ENCODE peak calls at places on chromosomes 5 and 9, in seven cellular contexts. One of them, this sample, is unnamed.

GRCh38 chr5:154475613-154476342 is 2.2 kb downstream of the HAND1 start:
- DNase-seq in GM12878: no peak
- DNase-seq in HCT116: no peak
- DNase-seq in H1: peak; percentile 71
- DNase-seq in SK-N-SH: no peak
- DNase-seq in K562: no peak
- DNase-seq in HepG2: no peak
- DNase-seq in this sample: no peak

GRCh38 chr9:5230554-5230953 is 665 bp upstream of the INSL4 start:
- DNase-seq in GM12878: no peak
- DNase-seq in HCT116: no peak
- DNase-seq in H1: no peak
- DNase-seq in SK-N-SH: no peak
- DNase-seq in K562: no peak
- DNase-seq in HepG2: no peak
- DNase-seq in this sample: no peak

GRCh38 chr5:157665467-157666085 is 5.8 kb upstream of the C5orf52 start:
- DNase-seq in GM12878: no peak
- DNase-seq in HCT116: peak; percentile 18
- DNase-seq in H1: no peak
- DNase-seq in SK-N-SH: no peak
- DNase-seq in K562: no peak
- DNase-seq in HepG2: peak; percentile 12
- DNase-seq in this sample: no peak

GRCh38 chr5:153641183-153641688 is 150.8 kb downstream of the GRIA1 start:
- DNase-seq in GM12878: no peak
- DNase-seq in HCT116: no peak
- DNase-seq in H1: no peak
- DNase-seq in SK-N-SH: no peak
- DNase-seq in K562: no peak
- DNase-seq in HepG2: no peak
- DNase-seq in this sample: no peak

GRCh38 chr5:135985946-135986345 is 31.2 kb upstream of the LECT2 start:
- DNase-seq in GM12878: no peak
- DNase-seq in HCT116: no peak
- DNase-seq in H1: no peak
- DNase-seq in SK-N-SH: no peak
- DNase-seq in K562: peak; percentile 39
- DNase-seq in HepG2: no peak
- DNase-seq in this sample: no peak

GRCh38 chr5:54514841-54515432 is 2.6 kb upstream of the SNX18 start:
- DNase-seq in GM12878: no peak
- DNase-seq in HCT116: no peak
- DNase-seq in H1: no peak
- DNase-seq in SK-N-SH: no peak
- DNase-seq in K562: no peak
- DNase-seq in HepG2: no peak
- DNase-seq in this sample: no peak

GRCh38 chr9:109708507-109708945 is 71.5 kb upstream of the PALM2AKAP2 start:
- DNase-seq in GM12878: no peak
- DNase-seq in HCT116: no peak
- DNase-seq in H1: no peak
- DNase-seq in SK-N-SH: no peak
- DNase-seq in K562: no peak
- DNase-seq in HepG2: no peak
- DNase-seq in this sample: no peak

GRCh38 chr9:114731701-114732100 is 49.7 kb upstream of the TEX48 start:
- DNase-seq in GM12878: no peak
- DNase-seq in HCT116: no peak
- DNase-seq in H1: no peak
- DNase-seq in SK-N-SH: no peak
- DNase-seq in K562: no peak
- DNase-seq in HepG2: peak; percentile 31
- DNase-seq in this sample: no peak

GRCh38 chr5:123545506-123545905 is 33.5 kb downstream of the CSNK1G3 start:
- DNase-seq in GM12878: no peak
- DNase-seq in HCT116: no peak
- DNase-seq in H1: no peak
- DNase-seq in SK-N-SH: no peak
- DNase-seq in K562: peak; percentile 45
- DNase-seq in HepG2: no peak
- DNase-seq in this sample: no peak

GRCh38 chr9:96450613-96451544 is 910 bp downstream of the HABP4 start:
- DNase-seq in GM12878: no peak
- DNase-seq in HCT116: no peak
- DNase-seq in H1: peak; percentile 64
- DNase-seq in SK-N-SH: peak; percentile 77
- DNase-seq in K562: no peak
- DNase-seq in HepG2: peak; percentile 25
- DNase-seq in this sample: peak; percentile 44

GRCh38 chr5:103561670-103562069 is 919 bp downstream of the NUDT12 start:
- DNase-seq in GM12878: no peak
- DNase-seq in HCT116: no peak
- DNase-seq in H1: no peak
- DNase-seq in SK-N-SH: no peak
- DNase-seq in K562: peak; percentile 61
- DNase-seq in HepG2: no peak
- DNase-seq in this sample: peak; percentile 39

GRCh38 chr5:133821311-133821741 is 147.1 kb downstream of the C5orf15 start:
- DNase-seq in GM12878: no peak
- DNase-seq in HCT116: no peak
- DNase-seq in H1: no peak
- DNase-seq in SK-N-SH: no peak
- DNase-seq in K562: no peak
- DNase-seq in HepG2: no peak
- DNase-seq in this sample: no peak

GRCh38 chr9:129602598-129603415 is 18.1 kb downstream of the C9orf50 start:
- DNase-seq in GM12878: no peak
- DNase-seq in HCT116: no peak
- DNase-seq in H1: no peak
- DNase-seq in SK-N-SH: no peak
- DNase-seq in K562: no peak
- DNase-seq in HepG2: no peak
- DNase-seq in this sample: no peak

GRCh38 chr5:118326496-118327045 is 661.8 kb downstream of the DTWD2 start:
- DNase-seq in GM12878: no peak
- DNase-seq in HCT116: no peak
- DNase-seq in H1: no peak
- DNase-seq in SK-N-SH: no peak
- DNase-seq in K562: no peak
- DNase-seq in HepG2: no peak
- DNase-seq in this sample: peak; percentile 30

GRCh38 chr9:90999425-91000397 is 198.1 kb downstream of the SYK start:
- DNase-seq in GM12878: no peak
- DNase-seq in HCT116: no peak
- DNase-seq in H1: no peak
- DNase-seq in SK-N-SH: no peak
- DNase-seq in K562: no peak
- DNase-seq in HepG2: no peak
- DNase-seq in this sample: no peak

GRCh38 chr9:135565141-135565628 is 3.6 kb downstream of the PAEP start:
- DNase-seq in GM12878: no peak
- DNase-seq in HCT116: no peak
- DNase-seq in H1: no peak
- DNase-seq in SK-N-SH: no peak
- DNase-seq in K562: peak; percentile 43
- DNase-seq in HepG2: no peak
- DNase-seq in this sample: no peak

GRCh38 chr5:16889203-16889971 is 46.7 kb downstream of the MYO10 start:
- DNase-seq in GM12878: no peak
- DNase-seq in HCT116: no peak
- DNase-seq in H1: no peak
- DNase-seq in SK-N-SH: no peak
- DNase-seq in K562: no peak
- DNase-seq in HepG2: no peak
- DNase-seq in this sample: peak; percentile 63

GRCh38 chr9:130606887-130607582 is 27.7 kb downstream of the FUBP3 start:
- DNase-seq in GM12878: no peak
- DNase-seq in HCT116: no peak
- DNase-seq in H1: no peak
- DNase-seq in SK-N-SH: no peak
- DNase-seq in K562: no peak
- DNase-seq in HepG2: no peak
- DNase-seq in this sample: no peak
- TF ChIP-seq JUND in GM12878: no peak
- TF ChIP-seq JUND in HCT116: no peak
- TF ChIP-seq JUND in H1: no peak
- TF ChIP-seq JUND in SK-N-SH: no peak
- TF ChIP-seq JUND in K562: no peak
- TF ChIP-seq JUND in HepG2: no peak
- TF ChIP-seq JUND in this sample: no peak

GRCh38 chr5:170522211-170523128 is 18.6 kb downstream of the KCNIP1 start:
- DNase-seq in GM12878: no peak
- DNase-seq in HCT116: no peak
- DNase-seq in H1: no peak
- DNase-seq in SK-N-SH: no peak
- DNase-seq in K562: no peak
- DNase-seq in HepG2: no peak
- DNase-seq in this sample: peak; percentile 50
- TF ChIP-seq JUND in GM12878: no peak
- TF ChIP-seq JUND in HCT116: no peak
- TF ChIP-seq JUND in H1: no peak
- TF ChIP-seq JUND in SK-N-SH: no peak
- TF ChIP-seq JUND in K562: no peak
- TF ChIP-seq JUND in HepG2: no peak
- TF ChIP-seq JUND in this sample: no peak

DNA sequence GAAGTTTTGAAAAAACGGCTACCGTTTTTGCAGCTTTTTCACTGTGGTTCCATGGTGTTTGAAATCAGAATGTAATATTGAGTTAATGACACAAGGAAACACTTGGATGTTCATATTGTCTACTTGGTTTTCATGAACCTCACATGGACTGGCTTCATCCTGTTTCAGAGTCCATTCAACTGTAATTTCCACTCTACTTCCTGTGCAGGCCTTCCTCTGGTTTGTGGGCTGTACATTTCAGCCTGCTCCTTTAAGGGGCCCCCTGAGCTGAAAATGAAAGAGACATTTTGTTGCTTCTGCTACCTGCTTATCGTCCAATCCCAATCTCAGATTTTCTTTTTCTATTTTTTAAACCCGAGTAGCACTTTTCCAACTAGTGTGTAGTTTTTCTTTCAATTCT is 41.8 kb upstream of the CDKN2B start:
- DNase-seq in GM12878: no peak
- DNase-seq in HCT116: no peak
- DNase-seq in H1: no peak
- DNase-seq in SK-N-SH: no peak
- DNase-seq in K562: no peak
- DNase-seq in HepG2: no peak
- DNase-seq in this sample: no peak
- TF ChIP-seq JUND in GM12878: no peak
- TF ChIP-seq JUND in HCT116: no peak
- TF ChIP-seq JUND in H1: no peak
- TF ChIP-seq JUND in SK-N-SH: no peak
- TF ChIP-seq JUND in K562: no peak
- TF ChIP-seq JUND in HepG2: no peak
- TF ChIP-seq JUND in this sample: no peak

DNA sequence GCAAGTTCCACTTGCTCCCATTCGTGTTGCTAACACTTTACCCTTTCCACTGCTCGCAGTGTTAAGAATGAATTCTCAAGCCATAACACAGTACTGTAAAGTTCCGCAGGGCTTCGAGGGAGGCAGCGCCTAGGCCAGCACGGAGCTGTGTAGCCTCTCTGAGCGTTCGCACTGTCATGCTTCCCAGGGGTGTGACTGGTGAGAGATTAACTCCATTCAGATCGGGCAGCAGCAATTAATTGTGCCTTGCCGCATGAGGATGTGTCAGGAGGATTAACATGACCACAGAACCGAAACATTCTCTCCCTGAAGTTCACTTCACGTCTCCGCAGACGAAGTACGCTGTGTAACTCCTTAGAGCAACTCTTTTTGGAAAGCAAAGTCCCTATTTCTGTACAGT is 23.2 kb downstream of the ZBTB34 start:
- DNase-seq in GM12878: no peak
- DNase-seq in HCT116: no peak
- DNase-seq in H1: no peak
- DNase-seq in SK-N-SH: no peak
- DNase-seq in K562: peak; percentile 21
- DNase-seq in HepG2: no peak
- DNase-seq in this sample: no peak
- TF ChIP-seq JUND in GM12878: no peak
- TF ChIP-seq JUND in HCT116: no peak
- TF ChIP-seq JUND in H1: no peak
- TF ChIP-seq JUND in SK-N-SH: no peak
- TF ChIP-seq JUND in K562: no peak
- TF ChIP-seq JUND in HepG2: no peak
- TF ChIP-seq JUND in this sample: no peak

GRCh38 chr5:174490717-174491116 is 233.7 kb upstream of the MSX2 start:
- DNase-seq in GM12878: no peak
- DNase-seq in HCT116: no peak
- DNase-seq in H1: no peak
- DNase-seq in SK-N-SH: no peak
- DNase-seq in K562: no peak
- DNase-seq in HepG2: no peak
- DNase-seq in this sample: peak; percentile 66
- TF ChIP-seq JUND in GM12878: no peak
- TF ChIP-seq JUND in HCT116: no peak
- TF ChIP-seq JUND in H1: no peak
- TF ChIP-seq JUND in SK-N-SH: no peak
- TF ChIP-seq JUND in K562: no peak
- TF ChIP-seq JUND in HepG2: no peak
- TF ChIP-seq JUND in this sample: no peak

DNA sequence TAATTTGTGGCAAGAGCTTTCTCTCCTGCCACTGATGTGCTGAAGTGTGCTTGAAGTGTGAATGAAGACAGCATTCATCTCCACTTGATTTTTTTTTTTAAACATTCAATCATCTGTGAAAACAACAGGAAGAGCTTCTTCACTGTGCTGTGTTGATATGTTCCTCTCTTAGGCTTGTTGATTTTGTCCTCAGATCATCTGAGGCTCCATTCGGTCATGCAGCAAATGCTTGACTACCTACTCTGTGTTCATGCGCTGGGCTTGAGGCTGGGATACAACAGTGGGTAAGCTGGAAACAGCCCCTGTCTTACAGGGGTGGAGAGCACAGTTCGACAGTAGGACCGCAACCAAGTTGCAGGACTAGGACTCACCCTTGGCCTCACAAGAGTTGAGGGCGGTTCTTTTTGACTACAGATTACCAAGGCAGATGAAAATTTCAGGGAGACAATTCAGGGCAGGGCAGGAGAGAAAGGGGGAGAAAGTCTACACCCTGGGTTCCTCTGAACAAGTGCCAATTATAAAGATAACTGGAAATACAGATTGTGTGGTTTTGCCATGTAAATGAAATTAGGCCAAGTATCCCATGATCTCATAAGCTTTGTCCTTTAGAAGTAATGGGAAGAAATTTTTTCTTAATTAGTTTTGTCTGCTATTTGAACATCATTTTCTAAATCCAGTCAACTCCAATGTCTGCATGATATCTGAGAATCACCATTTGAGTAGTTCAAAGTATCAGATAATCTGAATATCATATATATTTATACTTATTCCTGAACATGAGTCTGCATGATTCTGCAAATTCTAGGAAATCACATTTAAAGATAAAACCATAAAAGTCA is 31.0 kb upstream of the F2R start:
- DNase-seq in GM12878: no peak
- DNase-seq in HCT116: no peak
- DNase-seq in H1: no peak
- DNase-seq in SK-N-SH: no peak
- DNase-seq in K562: no peak
- DNase-seq in HepG2: no peak
- DNase-seq in this sample: no peak
- TF ChIP-seq JUND in GM12878: no peak
- TF ChIP-seq JUND in HCT116: no peak
- TF ChIP-seq JUND in H1: no peak
- TF ChIP-seq JUND in SK-N-SH: no peak
- TF ChIP-seq JUND in K562: no peak
- TF ChIP-seq JUND in HepG2: no peak
- TF ChIP-seq JUND in this sample: no peak